ENCODE peak calls at places on chromosomes 13 and 19, in five cellular contexts. K, P, H, Z and A are unnamed samples.

GRCh38 chr19:38676023-38676877 is 28.8 kb downstream of the ACTN4 start:
- DNase-seq in Z (no peak), P (no peak), K (peak), H (no peak), A (peak)

GRCh38 chr19:41323430-41324125 is 13.6 kb downstream of the CCDC97 start:
- DNase-seq in K (peak), H (peak), P (peak), Z (no peak), A (peak)

GRCh38 chr13:52978989-52979388 is 49.6 kb upstream of the OLFM4 start:
- DNase-seq in Z (no peak), H (no peak), K (no peak), P (no peak), A (no peak)

GRCh38 chr13:74986609-74987008 is 495.4 kb downstream of the TBC1D4 start:
- DNase-seq in K (no peak), Z (no peak), P (no peak), H (no peak), A (no peak)

GRCh38 chr19:41541990-41542584 is 33.9 kb upstream of the CEACAM21 start:
- DNase-seq in Z (peak), K (no peak), P (no peak), H (peak), A (peak)

GRCh38 chr19:35011091-35011689 is 11.1 kb downstream of the GRAMD1A start:
- DNase-seq in Z (no peak), P (no peak), K (no peak), H (no peak), A (no peak)

GRCh38 chr13:113357529-113357928 is 6.4 kb downstream of the GRTP1 start:
- DNase-seq in P (no peak), H (no peak), K (peak), Z (peak), A (no peak)

GRCh38 chr13:82248713-82249112 is 1633.6 kb downstream of the SLITRK1 start:
- DNase-seq in K (no peak), Z (no peak), H (no peak), P (no peak), A (no peak)

GRCh38 chr13:91362908-91363307 is 15.4 kb downstream of the MIR17HG start:
- DNase-seq in K (no peak), P (no peak), H (no peak), Z (no peak), A (no peak)

DNA sequence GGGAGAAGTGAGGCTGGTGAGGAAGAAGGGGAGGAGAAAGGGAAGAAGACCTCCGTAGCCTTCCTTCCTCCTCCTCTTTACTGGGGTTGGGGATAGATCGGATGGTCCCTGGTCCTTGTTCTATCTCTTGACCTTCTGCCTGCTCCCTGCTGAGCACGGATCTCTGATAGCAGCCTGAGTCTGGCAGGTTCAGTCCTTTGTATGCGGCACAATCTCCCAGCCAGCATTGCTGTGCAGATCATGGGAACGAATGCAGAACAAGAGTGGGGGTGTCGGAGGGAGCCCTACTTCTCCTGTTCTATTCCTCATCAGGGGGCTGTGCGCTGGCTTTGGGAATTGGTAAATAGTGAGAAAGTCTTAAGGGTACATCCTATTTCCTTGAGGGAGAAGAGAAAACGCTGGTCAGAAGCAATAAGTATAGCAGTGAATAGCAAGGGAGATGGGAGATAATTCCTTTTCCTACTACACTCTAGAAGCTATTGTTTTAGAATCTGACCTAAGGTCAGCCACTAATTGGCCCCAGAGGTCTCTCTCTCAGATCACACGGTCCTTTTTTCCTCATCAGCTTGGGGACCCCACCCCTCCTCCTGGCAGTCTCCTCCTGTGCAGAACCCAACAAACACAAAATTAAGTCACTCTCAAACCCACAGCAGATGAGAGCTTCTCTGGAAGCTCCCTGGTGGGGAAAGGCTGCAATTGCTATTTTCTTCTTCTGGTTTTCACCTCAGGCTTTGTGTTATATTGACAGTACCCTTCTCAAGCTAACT is 41.0 kb downstream of the KL start:
- DNase-seq in Z (no peak), P (no peak), H (peak), K (no peak), A (peak)
- TF ChIP-seq CTCF in Z (no peak), P (peak), H (peak), K (peak), A (peak)

GRCh38 chr19:49340865-49341718 is 5.9 kb downstream of the CD37 start:
- DNase-seq in Z (peak), H (no peak), P (no peak), K (no peak), A (no peak)

GRCh38 chr19:49338023-49338677 is 2.9 kb downstream of the CD37 start:
- DNase-seq in H (no peak), P (peak), Z (peak), K (no peak), A (no peak)

GRCh38 chr19:49338691-49339363 is 3.6 kb downstream of the CD37 start:
- DNase-seq in Z (peak), H (peak), P (peak), K (peak), A (peak)

GRCh38 chr19:49340069-49340864 is 5.1 kb downstream of the CD37 start:
- DNase-seq in H (peak), K (peak), Z (peak), P (peak), A (peak)

GRCh38 chr19:49339364-49340068 is 4.3 kb downstream of the CD37 start:
- DNase-seq in H (peak), P (peak), K (peak), Z (peak), A (peak)
- H3K4me3 ChIP-seq in H (peak), P (peak), K (peak), Z (peak), A (peak)

GRCh38 chr13:110525328-110526319 is 35.9 kb downstream of the RAB20 start:
- DNase-seq in Z (no peak), H (no peak), K (no peak), P (peak), A (no peak)
- TF ChIP-seq CTCF in Z (no peak), H (no peak), K (no peak), P (no peak), A (no peak)

GRCh38 chr13:110746443-110746842 is 32.9 kb downstream of the ING1 start:
- DNase-seq in Z (no peak), P (no peak), K (no peak), H (no peak), A (no peak)
- H3K4me3 ChIP-seq in Z (no peak), P (no peak), K (no peak), H (no peak), A (no peak)

GRCh38 chr13:71714802-71715375 is 152.1 kb downstream of the DACH1 start:
- DNase-seq in K (no peak), P (no peak), H (no peak), Z (no peak), A (no peak)
- TF ChIP-seq CTCF in K (no peak), P (no peak), H (no peak), Z (no peak), A (no peak)

DNA sequence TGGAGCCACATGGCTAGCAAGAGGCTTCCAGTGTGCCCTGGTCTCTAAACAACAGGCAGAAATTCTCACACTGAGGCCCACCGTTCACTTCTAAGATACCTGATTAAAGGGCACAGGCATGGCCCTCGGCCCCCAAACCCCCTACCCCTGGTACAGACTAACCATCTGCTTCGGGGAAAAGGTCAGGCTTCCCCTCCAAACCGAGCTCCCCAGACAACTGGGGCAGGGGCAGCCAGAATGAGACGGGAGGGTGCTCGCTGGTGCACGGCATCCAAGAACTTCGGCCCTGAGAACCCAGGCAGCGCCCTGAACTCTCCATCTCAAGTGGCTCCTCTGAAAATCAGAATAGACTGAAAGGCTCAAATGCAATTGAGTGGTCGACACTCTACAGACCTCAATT is 5.6 kb downstream of the PPP6R1 start:
- DNase-seq in Z (no peak), K (peak), H (no peak), P (no peak), A (no peak)
- H3K4me3 ChIP-seq in Z (no peak), K (no peak), H (no peak), P (no peak), A (no peak)